ENCODE peak calls at places on chromosomes 7 and 10, in four cellular contexts. P is BJ, Q is cardiac fibroblast, X is neural progenitor cell. N is an unnamed sample.

GRCh38 chr7:117110480-117111315 is 157.4 kb downstream of the ST7 start:
- DNase-seq in X (no peak), P (no peak), Q (no peak), N (peak)

GRCh38 chr7:21617916-21618390 is 75.1 kb downstream of the DNAH11 start:
- DNase-seq in X (no peak), P (peak), Q (peak), N (no peak)

GRCh38 chr10:4262449-4262848 is 477.4 kb upstream of the KLF6 start:
- DNase-seq in P (no peak), X (no peak), Q (no peak), N (no peak)

GRCh38 chr10:132848306-132848705 is 62.4 kb upstream of the NKX6-2 start:
- DNase-seq in Q (no peak), P (no peak), X (peak), N (peak)

GRCh38 chr10:3141361-3142005 is 31.1 kb downstream of the PITRM1 start:
- DNase-seq in X (no peak), Q (peak), P (no peak), N (no peak)

GRCh38 chr7:132544999-132545398 is 31.3 kb downstream of the PLXNA4 start:
- DNase-seq in Q (no peak), P (no peak), X (peak), N (peak)

GRCh38 chr7:158345731-158346130 is 241.9 kb downstream of the PTPRN2 start:
- DNase-seq in P (no peak), Q (no peak), X (no peak), N (no peak)

GRCh38 chr7:79453558-79454324 is at the start of gene MAGI2:
- DNase-seq in Q (peak), X (peak), P (peak), N (peak)

GRCh38 chr10:114708717-114709352 is 50.8 kb upstream of the ABLIM1 start:
- DNase-seq in P (peak), X (no peak), Q (peak), N (no peak)

GRCh38 chr10:86363833-86364511 is 2.6 kb downstream of the GRID1 start:
- DNase-seq in P (no peak), Q (no peak), X (no peak), N (no peak)

GRCh38 chr10:112435013-112435619 is 11.6 kb downstream of the ZDHHC6 start:
- DNase-seq in X (peak), P (peak), Q (peak), N (no peak)

GRCh38 chr10:97522071-97522470 is 23.3 kb downstream of the UBTD1 start:
- DNase-seq in P (no peak), Q (no peak), X (no peak), N (no peak)

GRCh38 chr7:15490261-15490660 is 71.6 kb downstream of the AGMO start:
- DNase-seq in Q (no peak), P (no peak), X (no peak), N (no peak)

GRCh38 chr7:7783001-7783400 is 64.6 kb upstream of the RPA3 start:
- DNase-seq in Q (no peak), X (no peak), P (no peak), N (no peak)

GRCh38 chr10:36679554-36679953 is 445.8 kb upstream of the ANKRD30A start:
- DNase-seq in P (no peak), X (no peak), Q (no peak), N (no peak)

GRCh38 chr7:25095516-25096345 is 29.3 kb downstream of the CYCS start:
- DNase-seq in Q (no peak), X (peak), P (no peak), N (no peak)

GRCh38 chr7:17206354-17206905 is 92.0 kb upstream of the AHR start:
- DNase-seq in Q (no peak), X (no peak), P (no peak), N (no peak)

GRCh38 chr7:15686209-15686956 is at the start of gene MEOX2:
- DNase-seq in Q (peak), X (peak), P (no peak), N (peak)

GRCh38 chr10:50600831-50601466 is 22.8 kb downstream of the SGMS1 start:
- DNase-seq in P (no peak), Q (peak), X (no peak), N (no peak)

GRCh38 chr10:37728830-37729229 is 128.6 kb downstream of the ZNF248 start:
- DNase-seq in P (no peak), X (no peak), Q (no peak), N (no peak)

GRCh38 chr10:43259981-43260761 is 6.7 kb downstream of the RASGEF1A start:
- DNase-seq in P (no peak), Q (peak), X (no peak), N (peak)

GRCh38 chr7:3193721-3194120 is 107.3 kb upstream of the SDK1 start:
- DNase-seq in X (no peak), Q (no peak), P (no peak), N (no peak)

GRCh38 chr7:134856141-134856540 is 76.7 kb downstream of the CALD1 start:
- DNase-seq in X (no peak), P (no peak), Q (no peak), N (no peak)

GRCh38 chr10:50393784-50394183 is 142.5 kb upstream of the ASAH2 start:
- DNase-seq in P (no peak), Q (peak), X (no peak), N (no peak)

GRCh38 chr10:131746241-131746711 is 154.5 kb upstream of the PPP2R2D start:
- DNase-seq in P (no peak), X (no peak), Q (no peak), N (peak)

GRCh38 chr10:27504897-27505457 is 873 bp downstream of the RAB18 start:
- DNase-seq in P (no peak), X (no peak), Q (peak), N (no peak)

GRCh38 chr10:34854147-34854601 is 39.1 kb upstream of the PARD3 start:
- DNase-seq in Q (peak), X (no peak), P (peak), N (no peak)

DNA sequence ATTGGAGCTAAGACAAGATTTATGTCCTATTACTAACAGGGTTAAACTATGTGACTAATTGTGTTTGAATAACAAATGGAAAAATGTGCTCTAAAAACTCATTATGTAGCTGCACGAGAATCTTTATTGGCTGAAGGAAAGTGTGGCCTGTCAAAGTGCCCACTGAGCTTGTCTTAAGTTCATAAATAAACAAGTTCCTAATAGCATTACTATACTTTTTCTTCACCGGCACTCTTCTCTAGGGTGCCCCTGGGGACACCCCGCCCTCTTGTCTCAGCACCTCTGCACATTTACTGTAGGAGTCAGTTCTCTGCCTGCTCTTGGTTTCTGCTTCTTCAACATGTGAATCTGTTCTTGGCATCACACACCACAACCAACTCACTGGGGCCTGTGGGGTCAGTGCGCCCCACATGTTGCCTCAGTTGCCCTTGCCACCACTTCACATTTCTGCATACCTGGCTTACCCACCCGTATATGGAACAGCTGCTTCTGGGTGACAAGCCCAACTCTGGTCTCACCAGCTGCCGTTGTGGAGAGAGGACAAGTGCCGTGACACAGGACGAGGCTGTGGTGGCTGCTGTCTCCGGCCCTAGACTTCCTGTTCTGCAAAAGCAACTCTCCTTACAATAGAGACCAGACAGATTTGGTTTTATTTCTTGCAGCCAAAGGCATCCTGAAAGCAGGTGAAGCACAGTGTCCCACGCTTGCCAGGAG is 96.3 kb upstream of the DDC start:
- DNase-seq in P (no peak), X (no peak), Q (no peak), N (no peak)
- H3K4me3 ChIP-seq in P (no peak), X (no peak), Q (no peak), N (no peak)

DNA sequence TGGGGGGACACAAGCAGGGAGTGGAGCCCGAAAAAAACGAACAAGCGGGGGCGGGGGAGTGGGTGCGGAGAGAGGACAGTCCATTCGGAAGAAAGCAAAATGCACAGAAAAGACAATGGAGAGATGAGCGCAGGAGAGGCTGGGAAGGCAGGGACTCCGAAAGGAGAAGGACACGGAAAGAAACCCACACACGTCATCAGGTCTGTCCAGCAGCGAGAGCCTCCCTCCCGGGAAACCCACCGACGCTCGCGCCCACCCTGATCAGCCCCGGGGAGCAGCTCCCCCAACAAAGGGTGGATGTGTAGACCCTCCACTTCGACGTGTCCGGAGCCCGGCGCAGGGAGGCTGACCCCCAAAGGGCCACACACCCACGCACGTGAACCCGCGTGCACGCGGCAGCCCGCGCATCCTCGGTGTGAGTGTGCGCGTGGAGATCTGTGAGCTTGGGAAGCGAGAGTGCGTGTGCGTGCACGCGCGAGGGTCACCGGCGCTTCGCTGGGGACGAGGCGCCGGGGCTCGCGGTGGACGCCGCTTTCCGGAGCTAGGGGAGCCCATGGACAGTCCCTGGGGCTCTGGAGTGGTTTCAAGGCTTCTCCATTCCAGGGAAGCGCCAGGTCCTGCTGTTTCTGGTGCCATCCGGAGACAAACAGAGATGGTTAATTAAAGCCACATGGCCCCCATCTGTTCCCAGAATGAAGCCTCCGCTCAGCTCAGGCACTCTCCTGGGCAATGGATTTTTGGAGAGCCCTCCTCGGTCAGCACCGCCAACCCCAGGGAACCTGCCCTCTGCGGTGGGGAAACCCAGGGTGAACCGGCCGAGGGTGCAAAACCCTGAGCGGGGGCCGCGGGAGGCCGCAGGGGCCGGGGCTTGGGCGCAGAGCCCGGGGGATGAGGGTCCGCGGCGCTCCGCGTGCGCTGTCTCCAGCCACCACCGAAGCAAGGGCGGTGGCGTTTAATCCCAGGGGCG is 919 bp downstream of the LAMB1 start:
- DNase-seq in X (peak), Q (peak), P (no peak), N (peak)
- H3K4me3 ChIP-seq in X (peak), Q (peak), P (peak), N (peak)

DNA sequence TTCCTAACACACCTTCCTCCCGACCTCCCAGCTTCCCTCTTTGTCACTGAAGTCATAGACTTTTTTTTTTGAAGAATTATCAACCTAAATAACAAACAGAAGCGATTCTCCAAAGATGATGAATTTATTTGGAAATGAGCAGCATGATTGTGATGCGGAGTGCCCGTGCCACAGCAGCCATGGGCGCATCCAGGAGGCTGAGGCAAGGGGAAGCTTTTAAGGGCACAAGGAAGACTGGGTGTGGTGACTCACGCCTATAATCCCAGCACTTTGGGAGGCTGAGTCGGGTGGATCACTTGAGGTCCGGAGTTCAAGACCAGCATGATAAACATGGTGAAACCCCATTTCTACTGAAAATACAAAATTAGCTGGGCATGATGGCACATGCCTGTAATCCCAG is 16.2 kb upstream of the GIMAP8 start:
- DNase-seq in P (no peak), X (no peak), Q (no peak), N (no peak)
- H3K4me3 ChIP-seq in P (no peak), X (no peak), Q (no peak), N (no peak)

GRCh38 chr10:79401015-79401921 is 44.2 kb downstream of the ZCCHC24 start:
- DNase-seq in Q (no peak), P (no peak), X (no peak), N (no peak)

GRCh38 chr10:79398642-79399041 is 46.8 kb downstream of the ZCCHC24 start:
- DNase-seq in P (no peak), X (no peak), Q (no peak), N (no peak)

GRCh38 chr10:79397575-79398303 is 47.7 kb downstream of the ZCCHC24 start:
- DNase-seq in X (no peak), P (peak), Q (no peak), N (no peak)

GRCh38 chr10:79400567-79401004 is 44.8 kb downstream of the ZCCHC24 start:
- DNase-seq in P (no peak), X (peak), Q (peak), N (peak)

DNA sequence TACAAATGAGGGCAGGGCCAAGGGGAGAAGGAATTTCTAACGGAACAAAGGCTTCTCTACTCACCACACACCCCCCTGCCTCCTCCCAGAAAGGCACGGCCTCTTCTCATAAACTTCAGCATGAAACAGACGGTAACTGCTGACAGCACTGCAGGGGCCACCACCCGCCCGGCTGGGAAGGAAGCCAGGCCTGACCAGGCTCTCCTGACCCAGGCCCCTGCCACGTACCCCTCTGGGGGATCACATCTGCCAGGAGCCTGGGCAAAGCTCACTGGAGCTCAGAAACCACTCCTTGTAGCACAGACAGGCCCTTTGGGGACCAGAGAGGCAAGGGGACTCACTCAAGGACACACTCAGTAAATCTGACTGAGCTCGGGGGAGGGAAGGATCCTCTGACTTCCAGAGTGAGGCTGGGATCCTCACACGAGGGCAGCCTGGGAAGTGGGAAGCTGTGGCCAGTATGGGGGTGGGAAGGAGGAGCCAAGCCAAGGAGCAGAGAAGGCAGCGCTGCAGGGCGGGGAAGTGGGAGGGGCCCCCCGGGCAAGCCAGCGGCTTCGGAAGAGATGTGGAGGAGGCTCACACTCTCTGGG is 46.1 kb downstream of the ZCCHC24 start:
- DNase-seq in X (peak), P (peak), Q (peak), N (peak)
- H3K4me3 ChIP-seq in X (no peak), P (no peak), Q (peak), N (no peak)

N was measured in H7.